ENCODE peak calls at places on chromosomes 7 and 10, in six cellular contexts. One of them, this sample, is unnamed.

GRCh38 chr10:82136103-82136502 is 261.1 kb downstream of the NRG3 start:
- DNase-seq in mammary epithelial cell: no peak
- DNase-seq in heart left ventricle: no peak
- DNase-seq in small intestine: no peak
- DNase-seq in colonic mucosa: no peak
- DNase-seq in psoas muscle: no peak
- DNase-seq in this sample: no peak

GRCh38 chr7:143408686-143409551 is at the start of gene EPHA1:
- DNase-seq in mammary epithelial cell: peak; percentile 82
- DNase-seq in heart left ventricle: no peak
- DNase-seq in small intestine: peak; percentile 91
- DNase-seq in colonic mucosa: peak; percentile 81
- DNase-seq in psoas muscle: no peak
- DNase-seq in this sample: no peak

GRCh38 chr10:132231656-132232552 is 45.2 kb downstream of the DPYSL4 start:
- DNase-seq in mammary epithelial cell: no peak
- DNase-seq in heart left ventricle: no peak
- DNase-seq in small intestine: peak; percentile 20
- DNase-seq in colonic mucosa: no peak
- DNase-seq in psoas muscle: no peak
- DNase-seq in this sample: no peak

GRCh38 chr10:126372359-126372758 is 15.9 kb downstream of the ADAM12 start:
- DNase-seq in mammary epithelial cell: no peak
- DNase-seq in heart left ventricle: no peak
- DNase-seq in small intestine: peak; percentile 6
- DNase-seq in colonic mucosa: peak; percentile 87
- DNase-seq in psoas muscle: no peak
- DNase-seq in this sample: no peak

GRCh38 chr7:95840953-95841950 is 68.9 kb downstream of the DYNC1I1 start:
- DNase-seq in mammary epithelial cell: no peak
- DNase-seq in heart left ventricle: no peak
- DNase-seq in small intestine: no peak
- DNase-seq in colonic mucosa: no peak
- DNase-seq in psoas muscle: no peak
- DNase-seq in this sample: no peak

GRCh38 chr7:67551027-67551426 is 554.4 kb downstream of the TYW1 start:
- DNase-seq in mammary epithelial cell: no peak
- DNase-seq in heart left ventricle: peak; percentile 32
- DNase-seq in small intestine: no peak
- DNase-seq in colonic mucosa: no peak
- DNase-seq in psoas muscle: no peak
- DNase-seq in this sample: no peak

GRCh38 chr10:132142396-132143161 is 44.2 kb upstream of the DPYSL4 start:
- DNase-seq in mammary epithelial cell: peak; percentile 8
- DNase-seq in heart left ventricle: peak; percentile 50
- DNase-seq in small intestine: no peak
- DNase-seq in colonic mucosa: no peak
- DNase-seq in psoas muscle: peak; percentile 72
- DNase-seq in this sample: no peak

GRCh38 chr10:70578371-70578947 is 24.1 kb downstream of the PRF1 start:
- DNase-seq in mammary epithelial cell: peak; percentile 97
- DNase-seq in heart left ventricle: no peak
- DNase-seq in small intestine: peak; percentile 72
- DNase-seq in colonic mucosa: no peak
- DNase-seq in psoas muscle: no peak
- DNase-seq in this sample: peak; percentile 15

GRCh38 chr10:44281089-44281613 is 103.7 kb downstream of the CXCL12 start:
- DNase-seq in mammary epithelial cell: no peak
- DNase-seq in heart left ventricle: peak; percentile 70
- DNase-seq in small intestine: no peak
- DNase-seq in colonic mucosa: no peak
- DNase-seq in psoas muscle: peak; percentile 79
- DNase-seq in this sample: peak; percentile 94

GRCh38 chr10:112269266-112269665 is 13.9 kb upstream of the TECTB start:
- DNase-seq in mammary epithelial cell: peak; percentile 7
- DNase-seq in heart left ventricle: no peak
- DNase-seq in small intestine: no peak
- DNase-seq in colonic mucosa: no peak
- DNase-seq in psoas muscle: no peak
- DNase-seq in this sample: no peak

GRCh38 chr10:46514431-46514861 is 42.0 kb downstream of the GPRIN2 start:
- DNase-seq in mammary epithelial cell: no peak
- DNase-seq in heart left ventricle: no peak
- DNase-seq in small intestine: no peak
- DNase-seq in colonic mucosa: peak; percentile 18
- DNase-seq in psoas muscle: peak; percentile 32
- DNase-seq in this sample: no peak

GRCh38 chr7:55965805-55966421 is 1.5 kb downstream of the NIPSNAP2 start:
- DNase-seq in mammary epithelial cell: peak; percentile 16
- DNase-seq in heart left ventricle: peak; percentile 77
- DNase-seq in small intestine: peak; percentile 2
- DNase-seq in colonic mucosa: no peak
- DNase-seq in psoas muscle: peak; percentile 83
- DNase-seq in this sample: no peak

GRCh38 chr10:79165068-79165467 is 96.3 kb downstream of the ZMIZ1 start:
- DNase-seq in mammary epithelial cell: no peak
- DNase-seq in heart left ventricle: no peak
- DNase-seq in small intestine: no peak
- DNase-seq in colonic mucosa: no peak
- DNase-seq in psoas muscle: no peak
- DNase-seq in this sample: no peak
- H3K4me1 ChIP-seq in mammary epithelial cell: peaks cover 7% of the 10 kb centered on the region
- H3K4me1 ChIP-seq in heart left ventricle: peaks cover 35% of the 10 kb centered on the region
- H3K4me1 ChIP-seq in small intestine: no peaks in the 10 kb centered on the region
- H3K4me1 ChIP-seq in colonic mucosa: no peaks in the 10 kb centered on the region
- H3K4me1 ChIP-seq in psoas muscle: peaks cover 64% of the 10 kb centered on the region
- H3K4me1 ChIP-seq in this sample: peaks cover 61% of the 10 kb centered on the region

GRCh38 chr10:97782455-97783228 is 10.8 kb upstream of the SFRP5 start:
- DNase-seq in mammary epithelial cell: no peak
- DNase-seq in heart left ventricle: peak; percentile 78
- DNase-seq in small intestine: peak; percentile 62
- DNase-seq in colonic mucosa: no peak
- DNase-seq in psoas muscle: no peak
- DNase-seq in this sample: no peak

GRCh38 chr10:97785731-97786130 is 13.9 kb upstream of the SFRP5 start:
- DNase-seq in mammary epithelial cell: peak; percentile 47
- DNase-seq in heart left ventricle: peak; percentile 5
- DNase-seq in small intestine: no peak
- DNase-seq in colonic mucosa: no peak
- DNase-seq in psoas muscle: no peak
- DNase-seq in this sample: no peak

GRCh38 chr10:97781541-97782331 is 9.9 kb upstream of the SFRP5 start:
- DNase-seq in mammary epithelial cell: no peak
- DNase-seq in heart left ventricle: peak; percentile 24
- DNase-seq in small intestine: no peak
- DNase-seq in colonic mucosa: no peak
- DNase-seq in psoas muscle: no peak
- DNase-seq in this sample: no peak

GRCh38 chr10:97785231-97785630 is 13.4 kb upstream of the SFRP5 start:
- DNase-seq in mammary epithelial cell: no peak
- DNase-seq in heart left ventricle: no peak
- DNase-seq in small intestine: no peak
- DNase-seq in colonic mucosa: no peak
- DNase-seq in psoas muscle: no peak
- DNase-seq in this sample: no peak

GRCh38 chr10:97784200-97784811 is 12.5 kb upstream of the SFRP5 start:
- DNase-seq in mammary epithelial cell: no peak
- DNase-seq in heart left ventricle: peak; percentile 34
- DNase-seq in small intestine: no peak
- DNase-seq in colonic mucosa: no peak
- DNase-seq in psoas muscle: no peak
- DNase-seq in this sample: no peak
- H3K4me1 ChIP-seq in mammary epithelial cell: peaks cover 18% of the 10 kb centered on the region
- H3K4me1 ChIP-seq in heart left ventricle: peaks cover 16% of the 10 kb centered on the region
- H3K4me1 ChIP-seq in small intestine: peaks cover 7% of the 10 kb centered on the region
- H3K4me1 ChIP-seq in colonic mucosa: no peaks in the 10 kb centered on the region
- H3K4me1 ChIP-seq in psoas muscle: no peaks in the 10 kb centered on the region
- H3K4me1 ChIP-seq in this sample: no peaks in the 10 kb centered on the region

DNA sequence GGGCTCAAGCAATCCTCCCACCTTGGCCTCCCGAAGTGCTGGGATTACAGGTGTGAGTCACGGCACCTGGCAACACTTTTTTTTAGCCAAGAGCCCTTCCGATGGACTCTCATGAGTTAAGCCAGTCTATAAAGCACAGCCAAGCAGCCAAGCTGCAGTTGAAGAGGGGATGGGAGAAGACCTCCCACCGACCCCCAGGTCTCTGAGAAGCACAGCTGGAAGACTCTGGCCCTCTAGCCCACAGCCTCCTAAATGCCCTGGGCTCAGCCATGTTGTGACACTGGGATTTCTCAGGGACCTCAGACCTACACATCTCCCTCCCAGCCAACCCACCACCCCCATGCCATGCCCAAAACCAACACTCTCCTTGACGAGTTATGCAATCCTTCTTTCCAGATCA is 31.1 kb downstream of the CALML3 start:
- DNase-seq in mammary epithelial cell: no peak
- DNase-seq in heart left ventricle: no peak
- DNase-seq in small intestine: no peak
- DNase-seq in colonic mucosa: no peak
- DNase-seq in psoas muscle: no peak
- DNase-seq in this sample: peak; percentile 40
- H3K4me1 ChIP-seq in mammary epithelial cell: peaks cover 44% of the 10 kb centered on the region
- H3K4me1 ChIP-seq in heart left ventricle: no peaks in the 10 kb centered on the region
- H3K4me1 ChIP-seq in small intestine: peaks cover 4% of the 10 kb centered on the region
- H3K4me1 ChIP-seq in colonic mucosa: peaks cover 5% of the 10 kb centered on the region
- H3K4me1 ChIP-seq in psoas muscle: no peaks in the 10 kb centered on the region
- H3K4me1 ChIP-seq in this sample: peaks cover 76% of the 10 kb centered on the region

DNA sequence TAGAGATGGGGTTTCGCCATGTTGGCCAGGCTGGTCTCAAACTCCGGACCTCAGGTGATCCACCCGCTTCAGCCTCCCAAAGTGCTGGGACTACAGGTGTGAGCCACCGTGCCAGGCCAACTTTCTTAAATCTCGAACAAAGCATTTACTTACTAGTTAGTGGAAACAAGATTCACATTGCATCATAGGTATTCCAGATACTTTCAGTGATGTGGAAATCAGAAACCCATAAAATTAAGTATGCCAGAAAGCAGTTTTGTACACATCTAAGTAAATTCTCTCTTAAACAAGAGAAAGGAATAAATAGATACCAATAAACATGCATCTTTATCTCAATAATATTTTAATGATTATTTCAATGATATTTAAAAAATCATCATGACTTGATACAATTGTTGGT is 75.5 kb downstream of the DGKI start:
- DNase-seq in mammary epithelial cell: no peak
- DNase-seq in heart left ventricle: no peak
- DNase-seq in small intestine: no peak
- DNase-seq in colonic mucosa: no peak
- DNase-seq in psoas muscle: no peak
- DNase-seq in this sample: no peak
- H3K4me1 ChIP-seq in mammary epithelial cell: peaks cover 34% of the 10 kb centered on the region
- H3K4me1 ChIP-seq in heart left ventricle: peaks cover 8% of the 10 kb centered on the region
- H3K4me1 ChIP-seq in small intestine: no peaks in the 10 kb centered on the region
- H3K4me1 ChIP-seq in colonic mucosa: no peaks in the 10 kb centered on the region
- H3K4me1 ChIP-seq in psoas muscle: no peaks in the 10 kb centered on the region
- H3K4me1 ChIP-seq in this sample: no peaks in the 10 kb centered on the region